ENCODE peak calls at places on chromosomes 7 and 10, in seven cellular contexts. E, D, T, V, B, S and K are unnamed samples. For H3K4me1, the result is how much of the 10 kb centered on the place peaks cover.

GRCh38 chr7:143429770-143430698 is 13.2 kb upstream of the TAS2R60 start:
- DNase-seq in V (no peak), S (no peak), B (no peak), T (no peak), E (no peak), D (peak), K (no peak)

GRCh38 chr10:103576862-103577261 is 83.4 kb downstream of the NEURL1 start:
- DNase-seq in E (no peak), V (no peak), B (no peak), D (no peak), T (no peak), S (no peak), K (peak)

GRCh38 chr7:44221231-44221791 is 20.5 kb downstream of the YKT6 start:
- DNase-seq in T (no peak), D (no peak), B (no peak), E (no peak), V (no peak), S (peak), K (no peak)

GRCh38 chr7:156932006-156932405 is 17.5 kb upstream of the NOM1 start:
- DNase-seq in V (no peak), D (no peak), B (no peak), E (no peak), T (no peak), S (no peak), K (no peak)

GRCh38 chr10:100823194-100823593 is 77.8 kb downstream of the PAX2 start:
- DNase-seq in V (no peak), E (no peak), B (no peak), D (no peak), T (no peak), S (no peak), K (no peak)

GRCh38 chr10:16644146-16644545 is 122.5 kb upstream of the C1QL3 start:
- DNase-seq in D (peak), T (no peak), V (no peak), B (no peak), E (no peak), S (no peak), K (no peak)

GRCh38 chr10:75228278-75228677 is 7.5 kb downstream of the COMTD1 start:
- DNase-seq in V (no peak), S (no peak), B (no peak), D (no peak), E (no peak), T (no peak), K (no peak)

GRCh38 chr7:137996386-137996851 is 5.5 kb downstream of the CREB3L2 start:
- DNase-seq in B (no peak), S (peak), D (peak), T (peak), E (no peak), V (no peak), K (peak)

GRCh38 chr10:97422921-97423420 is 3.0 kb upstream of the PGAM1 start:
- DNase-seq in V (no peak), S (no peak), E (peak), T (peak), B (no peak), D (peak), K (no peak)

GRCh38 chr10:102673961-102674511 is 29.8 kb downstream of the TRIM8 start:
- DNase-seq in B (no peak), T (peak), E (peak), D (peak), S (peak), V (peak), K (peak)

GRCh38 chr10:77458986-77459590 is 178.5 kb downstream of the KCNMA1 start:
- DNase-seq in E (no peak), T (no peak), V (no peak), S (no peak), D (peak), B (no peak), K (no peak)

GRCh38 chr7:130099331-130099730 is 29.0 kb downstream of the KLHDC10 start:
- DNase-seq in T (no peak), B (no peak), V (no peak), S (no peak), D (peak), E (no peak), K (no peak)

GRCh38 chr10:33139191-33139646 is 181.2 kb upstream of the ITGB1 start:
- DNase-seq in E (no peak), B (no peak), T (no peak), D (no peak), S (no peak), V (peak), K (no peak)

GRCh38 chr7:24668922-24669635 is 88.2 kb downstream of the GSDME start:
- DNase-seq in B (no peak), V (no peak), T (no peak), S (no peak), E (no peak), D (peak), K (no peak)

GRCh38 chr10:14010083-14010551 is 320.6 kb downstream of the FRMD4A start:
- DNase-seq in E (no peak), T (no peak), D (peak), B (no peak), V (no peak), S (no peak), K (no peak)

GRCh38 chr10:74750848-74751274 is 75.5 kb upstream of the KAT6B start:
- DNase-seq in T (no peak), S (no peak), D (no peak), E (no peak), B (no peak), V (peak), K (no peak)

GRCh38 chr7:55246181-55246580 is 119.0 kb upstream of the LANCL2 start:
- DNase-seq in E (no peak), B (no peak), T (no peak), V (no peak), S (no peak), D (peak), K (no peak)

GRCh38 chr10:117005454-117006055 is 568 bp upstream of the SHTN1 start:
- DNase-seq in D (no peak), E (peak), T (no peak), V (no peak), S (no peak), B (no peak), K (no peak)

GRCh38 chr10:3464760-3465405 is 292.3 kb upstream of the PITRM1 start:
- DNase-seq in D (peak), V (no peak), S (no peak), B (no peak), E (no peak), T (no peak), K (no peak)

GRCh38 chr7:17041324-17041723 is 159.5 kb upstream of the AGR3 start:
- DNase-seq in V (no peak), T (no peak), B (no peak), S (no peak), D (peak), E (no peak), K (no peak)

GRCh38 chr7:129902788-129903422 is 49.9 kb downstream of the UBE2H start:
- DNase-seq in E (peak), S (no peak), B (no peak), D (no peak), T (no peak), V (no peak), K (no peak)

GRCh38 chr10:70132098-70133029 is at the start of gene AIFM2:
- DNase-seq in B (no peak), E (peak), S (peak), D (peak), T (peak), V (peak), K (peak)

GRCh38 chr7:125383324-125383723 is 453.7 kb upstream of the POT1 start:
- DNase-seq in V (no peak), D (no peak), S (no peak), B (no peak), E (no peak), T (no peak), K (no peak)

GRCh38 chr7:98242934-98243333 is 9.1 kb downstream of the TECPR1 start:
- DNase-seq in V (no peak), T (no peak), S (no peak), E (no peak), B (no peak), D (no peak), K (no peak)

GRCh38 chr7:129801882-129802281 is 150.9 kb downstream of the UBE2H start:
- DNase-seq in V (no peak), D (no peak), E (no peak), B (no peak), S (no peak), T (no peak), K (no peak)

GRCh38 chr10:121519901-121520500 is 78.2 kb downstream of the FGFR2 start:
- DNase-seq in E (no peak), B (no peak), T (no peak), D (no peak), S (no peak), V (no peak), K (no peak)

GRCh38 chr10:28913850-28914249 is 236.5 kb downstream of the BAMBI start:
- DNase-seq in S (no peak), V (no peak), B (no peak), D (no peak), T (no peak), E (no peak), K (peak)

GRCh38 chr7:106111671-106112117 is 418 bp downstream of the SYPL1 start:
- DNase-seq in E (peak), T (no peak), V (no peak), S (peak), B (no peak), D (no peak), K (peak)

GRCh38 chr7:106114735-106115383 is 2.7 kb upstream of the SYPL1 start:
- DNase-seq in B (no peak), D (no peak), E (no peak), S (no peak), T (no peak), V (peak), K (no peak)

GRCh38 chr7:106112118-106112971 is at the start of gene SYPL1:
- DNase-seq in D (peak), V (peak), S (peak), E (peak), B (peak), T (peak), K (peak)

GRCh38 chr7:106110885-106111670 is 1.0 kb downstream of the SYPL1 start:
- DNase-seq in E (no peak), D (no peak), T (no peak), B (no peak), V (no peak), S (no peak), K (no peak)

GRCh38 chr7:106112972-106113421 is 885 bp upstream of the SYPL1 start:
- DNase-seq in E (no peak), B (no peak), T (no peak), V (no peak), S (no peak), D (no peak), K (no peak)
- H3K4me1 ChIP-seq in E (under half), B (under half), T (under half), V (half or more), S (under half), D (under half), K (under half)

GRCh38 chr7:83055197-83055596 is 107.5 kb downstream of the PCLO start:
- DNase-seq in B (no peak), D (no peak), V (no peak), T (no peak), S (no peak), E (no peak), K (no peak)

GRCh38 chr7:83054472-83054871 is 108.2 kb downstream of the PCLO start:
- DNase-seq in D (no peak), B (no peak), S (no peak), V (no peak), T (no peak), E (no peak), K (no peak)

GRCh38 chr7:83058667-83059066 is 104.0 kb downstream of the PCLO start:
- DNase-seq in T (no peak), V (no peak), B (no peak), D (no peak), S (no peak), E (no peak), K (no peak)

DNA sequence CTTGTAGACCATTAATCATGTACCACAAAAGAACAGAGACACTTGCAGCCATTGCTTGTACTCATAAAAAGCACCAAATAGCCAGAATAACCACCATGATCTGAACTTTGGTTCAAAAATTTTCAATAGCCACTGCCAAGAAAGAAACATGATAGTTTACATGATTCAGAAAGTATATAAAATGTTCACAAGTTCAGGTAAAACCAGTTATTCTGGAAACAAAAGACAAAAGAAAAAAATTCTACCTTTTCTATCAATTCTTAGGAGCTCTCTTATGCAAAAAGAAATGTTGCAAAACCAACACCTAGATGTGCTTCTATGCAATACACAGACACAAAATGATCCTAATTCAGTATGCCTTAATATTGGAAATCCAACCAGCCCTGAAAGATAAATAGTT is 108.7 kb downstream of the PCLO start:
- DNase-seq in V (no peak), B (no peak), E (no peak), T (no peak), D (no peak), S (no peak), K (no peak)
- H3K4me3 ChIP-seq in V (no peak), B (no peak), E (no peak), T (no peak), D (no peak), S (no peak), K (no peak)

GRCh38 chr7:18494821-18495408 is 634 bp upstream of the HDAC9 start:
- DNase-seq in T (no peak), B (no peak), E (peak), V (no peak), S (no peak), D (peak), K (no peak)
- H3K4me1 ChIP-seq in T (under half), B (under half), E (under half), V (under half), S (under half), D (under half), K (under half)

DNA sequence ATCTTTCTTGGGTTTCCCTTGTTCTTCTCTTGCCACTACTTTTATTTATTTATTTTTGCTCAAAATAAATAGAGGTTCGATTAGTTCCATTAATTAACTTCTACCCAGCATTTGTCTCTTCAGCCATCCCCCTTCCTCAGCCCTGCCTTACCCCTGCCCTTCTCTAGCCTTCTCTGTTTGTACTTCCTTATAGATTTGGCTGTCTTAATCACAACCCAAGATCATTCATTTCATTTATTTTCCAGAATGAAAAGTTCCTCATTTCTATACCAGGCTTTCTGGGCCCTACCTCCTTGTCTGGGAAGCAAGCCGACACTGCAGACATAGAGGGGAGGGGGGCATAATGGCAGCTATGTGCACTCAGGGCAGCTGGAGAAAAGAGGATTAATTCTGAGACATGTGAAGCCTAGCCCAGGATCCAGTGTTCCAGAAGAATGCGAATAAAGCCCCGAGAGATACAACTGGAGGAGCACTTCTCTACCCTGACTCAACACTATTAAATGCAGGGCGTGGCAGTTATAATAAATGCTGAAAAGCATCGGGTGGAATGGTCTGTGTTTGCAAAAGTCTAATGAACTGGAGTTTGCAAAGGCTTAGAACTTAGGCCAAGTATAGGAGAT is 6.4 kb upstream of the PDCD4 start:
- DNase-seq in E (peak), V (peak), B (no peak), D (peak), T (no peak), S (no peak), K (no peak)
- H3K4me3 ChIP-seq in E (no peak), V (peak), B (no peak), D (no peak), T (no peak), S (no peak), K (no peak)

GRCh38 chr7:20111821-20112542 is 105.2 kb downstream of the MACC1 start:
- DNase-seq in E (no peak), D (no peak), V (no peak), S (no peak), B (no peak), T (no peak), K (no peak)
- H3K4me1 ChIP-seq in E (under half), D (under half), V (under half), S (under half), B (under half), T (under half), K (under half)